ENCODE peak calls at places on chromosomes 7 and 10, in four cellular contexts. E, Z, B and O are unnamed samples.

GRCh38 chr10:78700413-78700812 is 368.4 kb upstream of the ZMIZ1 start:
- DNase-seq in E (no peak), Z (peak; percentile 53), B (no peak), O (no peak)

GRCh38 chr10:110972231-110973134 is 53.1 kb downstream of the SHOC2 start:
- DNase-seq in Z (no peak), E (no peak), B (no peak), O (no peak)

GRCh38 chr10:29324220-29324831 is 35.5 kb downstream of the LYZL1 start:
- DNase-seq in E (no peak), B (no peak), Z (no peak), O (no peak)

GRCh38 chr7:45082031-45082830 is 6.5 kb downstream of the NACAD start:
- DNase-seq in B (no peak), Z (no peak), E (no peak), O (no peak)

GRCh38 chr7:80921130-80921529 is 2.3 kb upstream of the SEMA3C start:
- DNase-seq in E (no peak), Z (no peak), B (no peak), O (no peak)

GRCh38 chr7:47606176-47606575 is 24.3 kb upstream of the TNS3 start:
- DNase-seq in Z (no peak), E (no peak), B (no peak), O (no peak)

GRCh38 chr7:34756025-34756437 is 98.0 kb downstream of the NPSR1 start:
- DNase-seq in E (no peak), Z (no peak), B (no peak), O (no peak)

GRCh38 chr7:80764132-80764531 is 125.7 kb downstream of the CD36 start:
- DNase-seq in B (no peak), E (no peak), Z (no peak), O (no peak)

GRCh38 chr10:14532473-14533251 is 201.9 kb upstream of the FRMD4A start:
- DNase-seq in E (no peak), Z (peak; percentile 77), B (no peak), O (no peak)

GRCh38 chr7:100093498-100093897 is 4.7 kb downstream of the COPS6 start:
- DNase-seq in B (no peak), Z (no peak), E (no peak), O (no peak)

GRCh38 chr7:151689196-151689971 is 169.7 kb upstream of the RHEB start:
- DNase-seq in Z (no peak), B (no peak), E (no peak), O (no peak)

GRCh38 chr10:74925716-74926115 is 99.3 kb downstream of the KAT6B start:
- DNase-seq in Z (no peak), B (no peak), E (no peak), O (no peak)

GRCh38 chr7:2405601-2406345 is 2.4 kb downstream of the CHST12 start:
- DNase-seq in Z (no peak), E (no peak), B (peak; percentile 89), O (peak; percentile 94)

GRCh38 chr7:77426521-77427051 is 10.4 kb upstream of the GSAP start:
- DNase-seq in B (no peak), E (no peak), Z (no peak), O (no peak)

GRCh38 chr10:15419279-15419874 is 48.3 kb upstream of the FAM171A1 start:
- DNase-seq in B (no peak), E (peak; percentile 7), Z (peak; percentile 75), O (peak; percentile 39)

GRCh38 chr10:121553861-121554264 is 44.4 kb downstream of the FGFR2 start:
- DNase-seq in E (no peak), Z (peak; percentile 40), B (no peak), O (no peak)

GRCh38 chr10:78605800-78606350 is 462.9 kb upstream of the ZMIZ1 start:
- DNase-seq in B (no peak), Z (no peak), E (no peak), O (no peak)

GRCh38 chr10:66964946-66965345 is 39.1 kb downstream of the LRRTM3 start:
- DNase-seq in Z (no peak), E (no peak), B (no peak), O (no peak)

GRCh38 chr7:47039899-47040298 is 542.0 kb downstream of the TNS3 start:
- DNase-seq in B (no peak), E (no peak), Z (no peak), O (no peak)

DNA sequence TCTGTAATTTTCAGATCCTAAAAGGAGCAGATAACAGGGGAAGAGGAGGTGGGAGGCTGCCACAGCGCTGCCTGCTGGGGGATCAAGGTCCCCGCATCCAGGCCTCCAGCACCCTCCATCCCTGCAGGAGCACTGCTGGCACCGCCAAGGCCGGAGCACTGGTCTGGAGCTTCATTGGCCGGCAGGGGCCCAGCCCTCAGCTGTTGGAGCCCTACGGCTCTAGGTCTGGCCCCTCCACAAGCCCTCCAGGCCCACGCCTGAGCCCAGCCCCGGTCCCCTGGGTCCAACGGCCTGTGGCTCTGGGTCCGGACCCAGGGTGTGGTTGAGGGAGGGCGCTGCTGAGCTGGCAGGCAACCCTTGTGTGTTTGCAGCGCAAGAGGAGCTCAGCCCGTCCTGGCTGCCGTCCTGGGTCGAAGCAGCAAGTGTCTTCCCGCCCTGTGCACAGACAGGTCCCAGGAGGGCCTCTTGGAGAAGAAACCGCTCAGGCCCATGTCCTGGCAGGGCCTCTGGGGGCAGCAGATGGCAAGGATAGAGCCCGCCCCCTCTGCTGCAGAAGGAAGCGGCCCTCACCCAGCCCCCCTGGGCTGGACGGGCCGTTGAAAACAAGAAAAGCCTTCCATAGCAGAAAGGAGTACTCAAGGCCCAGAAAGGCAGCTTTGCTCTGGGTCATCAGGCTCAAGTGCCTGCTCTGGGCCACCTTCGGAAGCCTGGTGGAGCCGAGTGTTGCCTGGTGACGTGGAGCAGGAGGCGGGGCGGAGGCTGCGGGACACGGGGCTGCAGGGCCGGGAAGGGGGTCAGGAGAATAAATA is 54.3 kb upstream of the TNRC18 start:
- DNase-seq in Z (peak; percentile 46), B (no peak), E (no peak), O (no peak)
- TF ChIP-seq CTCF in Z (peak; percentile 16), B (peak; percentile 8), E (peak; percentile 21), O (peak; percentile 7)

GRCh38 chr10:11869211-11869610 is 46.1 kb downstream of the PROSER2 start:
- DNase-seq in B (no peak), Z (peak; percentile 32), E (no peak), O (no peak)

GRCh38 chr10:11869743-11870460 is 46.7 kb downstream of the PROSER2 start:
- DNase-seq in Z (no peak), B (no peak), E (no peak), O (no peak)

GRCh38 chr10:11870900-11871407 is 47.8 kb downstream of the PROSER2 start:
- DNase-seq in E (no peak), Z (no peak), B (no peak), O (no peak)

GRCh38 chr10:11870461-11870780 is 47.3 kb downstream of the PROSER2 start:
- DNase-seq in B (no peak), Z (no peak), E (no peak), O (no peak)

DNA sequence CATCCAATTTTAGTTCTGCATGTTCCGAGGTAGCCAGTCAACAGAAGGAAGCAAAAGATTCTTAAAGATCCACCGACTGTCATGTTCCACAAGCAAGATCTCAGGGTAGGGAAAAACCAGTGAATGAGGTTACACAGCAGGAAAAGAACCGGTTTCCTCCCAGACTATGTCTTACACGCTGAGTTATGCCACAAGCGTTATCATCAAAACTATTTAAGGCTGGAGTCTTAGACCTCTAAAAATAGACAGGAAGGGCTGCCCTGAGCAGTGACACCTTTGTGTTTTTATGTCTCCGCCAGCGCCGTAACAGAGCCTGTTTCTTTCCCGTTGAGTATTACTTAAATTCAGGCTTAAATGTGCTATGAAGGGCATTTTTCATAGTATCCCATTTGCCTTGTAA is 48.3 kb downstream of the PROSER2 start:
- DNase-seq in B (no peak), Z (peak; percentile 34), E (no peak), O (no peak)
- H3K4me3 ChIP-seq in B (no peak overlapping the region), Z (no peak overlapping the region), E (no peak overlapping the region), O (no peak overlapping the region)

DNA sequence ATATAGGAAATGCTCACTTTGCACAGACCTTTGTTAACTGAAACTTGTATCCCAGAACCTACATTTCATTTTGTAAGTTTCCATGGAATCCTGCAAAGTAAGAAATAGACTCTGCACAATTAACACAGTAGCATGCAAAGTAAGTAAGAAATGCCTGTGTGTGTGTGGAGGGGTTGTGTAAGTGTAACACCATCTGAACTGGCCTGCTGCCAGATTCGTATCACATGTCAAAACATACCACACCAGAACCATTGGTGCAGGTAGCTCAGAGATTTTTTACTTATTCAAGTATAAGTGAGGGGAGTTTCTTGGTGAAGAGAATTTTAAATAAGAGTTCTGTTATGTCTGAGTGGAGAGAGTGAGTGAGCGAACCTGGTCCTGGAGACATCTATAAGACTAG is 17.9 kb upstream of the DDX21 start:
- DNase-seq in Z (peak; percentile 9), E (no peak), B (no peak), O (no peak)
- TF ChIP-seq CTCF in Z (no peak), E (no peak), B (no peak), O (no peak)

GRCh38 chr7:40828686-40829085 is 693.9 kb downstream of the SUGCT start:
- DNase-seq in B (no peak), E (no peak), Z (no peak), O (no peak)
- H3K4me3 ChIP-seq in B (no peak overlapping the region), E (no peak overlapping the region), Z (no peak overlapping the region), O (no peak overlapping the region)

GRCh38 chr7:23072916-23073315 is 32.7 kb upstream of the KLHL7 start:
- DNase-seq in B (no peak), E (no peak), Z (no peak), O (no peak)
- TF ChIP-seq CTCF in B (no peak), E (peak; percentile 27), Z (no peak), O (no peak)